ENCODE peak calls at places on chromosome 2, in four cellular contexts. One of them, this sample, is unnamed.

GRCh38 chr2:83784315-83784714 is 674.8 kb downstream of the SUCLG1 start:
- DNase-seq in heart left ventricle: no peak
- DNase-seq in trophoblast cell: no peak
- DNase-seq in left lung: no peak
- DNase-seq in this sample: no peak

GRCh38 chr2:232537499-232537898 is 2.0 kb upstream of the CHRNG start:
- DNase-seq in heart left ventricle: peak; percentile 55
- DNase-seq in trophoblast cell: no peak
- DNase-seq in left lung: no peak
- DNase-seq in this sample: no peak

GRCh38 chr2:241582328-241582727 is 23.8 kb downstream of the BOK start:
- DNase-seq in heart left ventricle: no peak
- DNase-seq in trophoblast cell: no peak
- DNase-seq in left lung: no peak
- DNase-seq in this sample: no peak

GRCh38 chr2:75053484-75054112 is 95.2 kb downstream of the POLE4 start:
- DNase-seq in heart left ventricle: no peak
- DNase-seq in trophoblast cell: peak; percentile 78
- DNase-seq in left lung: no peak
- DNase-seq in this sample: no peak

GRCh38 chr2:44751754-44752479 is 189.6 kb upstream of the SIX3 start:
- DNase-seq in heart left ventricle: no peak
- DNase-seq in trophoblast cell: no peak
- DNase-seq in left lung: no peak
- DNase-seq in this sample: no peak

GRCh38 chr2:241803387-241804325 is 5.3 kb upstream of the NEU4 start:
- DNase-seq in heart left ventricle: no peak
- DNase-seq in trophoblast cell: no peak
- DNase-seq in left lung: peak; percentile 79
- DNase-seq in this sample: peak; percentile 39

GRCh38 chr2:170159060-170159459 is 18.9 kb upstream of the MYO3B start:
- DNase-seq in heart left ventricle: no peak
- DNase-seq in trophoblast cell: no peak
- DNase-seq in left lung: no peak
- DNase-seq in this sample: no peak

GRCh38 chr2:94870392-94871225 is 621 bp upstream of the TEKT4 start:
- DNase-seq in heart left ventricle: no peak
- DNase-seq in trophoblast cell: no peak
- DNase-seq in left lung: peak; percentile 67
- DNase-seq in this sample: no peak

GRCh38 chr2:3662239-3662638 is 4.2 kb downstream of the ALLC start:
- DNase-seq in heart left ventricle: no peak
- DNase-seq in trophoblast cell: peak; percentile 32
- DNase-seq in left lung: no peak
- DNase-seq in this sample: no peak

GRCh38 chr2:217206326-217206725 is 346.5 kb upstream of the TNP1 start:
- DNase-seq in heart left ventricle: no peak
- DNase-seq in trophoblast cell: no peak
- DNase-seq in left lung: no peak
- DNase-seq in this sample: no peak
- H3K27ac ChIP-seq in heart left ventricle: no peak overlapping the region
- H3K27ac ChIP-seq in trophoblast cell: peak overlapping the region; percentile 49
- H3K27ac ChIP-seq in left lung: no peak overlapping the region
- H3K27ac ChIP-seq in this sample: no peak overlapping the region

DNA sequence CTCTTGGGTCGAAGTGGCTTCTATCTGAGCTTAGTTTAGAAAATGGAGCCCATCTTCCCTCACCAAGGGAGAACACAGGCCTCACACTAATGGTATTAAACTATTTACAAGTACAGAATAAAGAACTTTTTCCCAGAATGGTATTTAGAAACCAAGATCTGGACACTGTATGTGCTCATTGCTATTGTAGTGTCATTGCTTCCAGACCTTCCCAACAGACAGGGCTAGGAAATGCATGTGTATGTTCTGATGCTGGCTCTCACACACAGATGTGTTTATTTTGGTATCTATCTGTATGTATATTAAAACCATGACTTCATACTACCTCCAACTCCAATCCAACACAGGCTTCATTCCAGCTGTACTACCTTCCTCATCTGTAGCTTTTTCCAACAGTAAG is 8.0 kb downstream of the COX5B start:
- DNase-seq in heart left ventricle: no peak
- DNase-seq in trophoblast cell: no peak
- DNase-seq in left lung: no peak
- DNase-seq in this sample: no peak
- H3K36me3 ChIP-seq in heart left ventricle: peaks cover 48% of the 10 kb centered on the region
- H3K36me3 ChIP-seq in trophoblast cell: peaks cover 35% of the 10 kb centered on the region
- H3K36me3 ChIP-seq in left lung: no peaks in the 10 kb centered on the region
- H3K36me3 ChIP-seq in this sample: peaks cover 17% of the 10 kb centered on the region

DNA sequence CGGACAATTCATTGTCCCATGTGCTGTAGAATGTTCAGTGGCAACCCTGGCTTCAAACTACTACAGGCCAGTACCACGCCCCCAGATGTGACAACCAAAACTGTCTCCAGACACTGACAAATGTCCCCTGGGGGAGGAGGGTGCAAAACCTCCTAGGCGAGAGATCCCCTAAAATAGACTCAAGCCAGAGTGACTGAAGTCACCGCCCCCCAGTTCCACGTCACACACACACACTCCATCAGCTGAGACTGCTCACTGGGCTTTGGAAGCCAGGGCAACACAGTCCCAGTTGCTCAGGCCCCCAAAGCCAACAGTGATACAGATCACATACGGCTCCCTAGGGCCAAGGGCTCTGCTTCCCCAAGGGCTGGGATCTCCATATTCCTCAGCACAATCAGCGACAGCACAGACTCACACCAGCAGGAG is 19.1 kb downstream of the HDAC4 start:
- DNase-seq in heart left ventricle: no peak
- DNase-seq in trophoblast cell: no peak
- DNase-seq in left lung: no peak
- DNase-seq in this sample: peak; percentile 46
- H3K27ac ChIP-seq in heart left ventricle: no peak overlapping the region
- H3K27ac ChIP-seq in trophoblast cell: no peak overlapping the region
- H3K27ac ChIP-seq in left lung: no peak overlapping the region
- H3K27ac ChIP-seq in this sample: no peak overlapping the region

GRCh38 chr2:207083361-207084080 is 82.2 kb downstream of the KLF7 start:
- DNase-seq in heart left ventricle: no peak
- DNase-seq in trophoblast cell: no peak
- DNase-seq in left lung: no peak
- DNase-seq in this sample: no peak
- H3K36me3 ChIP-seq in heart left ventricle: peaks cover 31% of the 10 kb centered on the region
- H3K36me3 ChIP-seq in trophoblast cell: peaks cover 2% of the 10 kb centered on the region
- H3K36me3 ChIP-seq in left lung: no peaks in the 10 kb centered on the region
- H3K36me3 ChIP-seq in this sample: no peaks in the 10 kb centered on the region

This sample was measured in CD8-positive, alpha-beta memory T cell.